ENCODE peak calls at places on chromosomes 16 and 17, in ten cellular contexts. One of them, this sample, is unnamed.

GRCh38 chr17:14270508-14270907 is 30.4 kb upstream of the HS3ST3B1 start:
- DNase-seq in AML-193: no peak
- DNase-seq in GM04504: no peak
- DNase-seq in EH: no peak
- DNase-seq in NCI-H460: no peak
- DNase-seq in mesothelial cell of epicardium: no peak
- DNase-seq in pancreas: no peak
- DNase-seq in ecto neural progenitor cell: no peak
- DNase-seq in gastrocnemius medialis: no peak
- DNase-seq in amniotic stem cell: no peak
- DNase-seq in this sample: no peak

GRCh38 chr17:29143894-29144293 is 36.3 kb downstream of the MYO18A start:
- DNase-seq in NCI-H460: peak
- DNase-seq in pancreas: no peak
- DNase-seq in EH: peak
- DNase-seq in gastrocnemius medialis: no peak
- DNase-seq in mesothelial cell of epicardium: no peak
- DNase-seq in GM04504: no peak
- DNase-seq in amniotic stem cell: no peak
- DNase-seq in ecto neural progenitor cell: no peak
- DNase-seq in AML-193: peak
- DNase-seq in this sample: no peak

GRCh38 chr17:4272213-4272975 is 8.6 kb upstream of the ANKFY1 start:
- DNase-seq in amniotic stem cell: no peak
- DNase-seq in pancreas: no peak
- DNase-seq in NCI-H460: no peak
- DNase-seq in mesothelial cell of epicardium: no peak
- DNase-seq in AML-193: no peak
- DNase-seq in ecto neural progenitor cell: no peak
- DNase-seq in EH: no peak
- DNase-seq in gastrocnemius medialis: peak
- DNase-seq in GM04504: no peak
- DNase-seq in this sample: no peak

GRCh38 chr17:40699880-40700279 is 3.7 kb downstream of the KRT24 start:
- DNase-seq in NCI-H460: no peak
- DNase-seq in EH: no peak
- DNase-seq in gastrocnemius medialis: no peak
- DNase-seq in AML-193: no peak
- DNase-seq in GM04504: no peak
- DNase-seq in ecto neural progenitor cell: no peak
- DNase-seq in amniotic stem cell: no peak
- DNase-seq in mesothelial cell of epicardium: no peak
- DNase-seq in pancreas: no peak
- DNase-seq in this sample: no peak

GRCh38 chr16:2009791-2010510 is at the start of gene ZNF598:
- DNase-seq in pancreas: peak
- DNase-seq in ecto neural progenitor cell: peak
- DNase-seq in GM04504: peak
- DNase-seq in AML-193: peak
- DNase-seq in amniotic stem cell: peak
- DNase-seq in NCI-H460: peak
- DNase-seq in EH: peak
- DNase-seq in mesothelial cell of epicardium: peak
- DNase-seq in gastrocnemius medialis: peak
- DNase-seq in this sample: peak

GRCh38 chr17:869067-869466 is 86.9 kb downstream of the MRM3 start:
- DNase-seq in pancreas: no peak
- DNase-seq in NCI-H460: no peak
- DNase-seq in mesothelial cell of epicardium: no peak
- DNase-seq in ecto neural progenitor cell: no peak
- DNase-seq in EH: peak
- DNase-seq in amniotic stem cell: no peak
- DNase-seq in GM04504: peak
- DNase-seq in gastrocnemius medialis: peak
- DNase-seq in AML-193: no peak
- DNase-seq in this sample: no peak

GRCh38 chr16:97822-98221 is 19.8 kb downstream of the MPG start:
- DNase-seq in pancreas: no peak
- DNase-seq in AML-193: no peak
- DNase-seq in mesothelial cell of epicardium: no peak
- DNase-seq in EH: peak
- DNase-seq in gastrocnemius medialis: no peak
- DNase-seq in ecto neural progenitor cell: no peak
- DNase-seq in GM04504: no peak
- DNase-seq in NCI-H460: no peak
- DNase-seq in amniotic stem cell: no peak
- DNase-seq in this sample: no peak

GRCh38 chr16:10888320-10888937 is 11.4 kb downstream of the CIITA start:
- DNase-seq in GM04504: no peak
- DNase-seq in mesothelial cell of epicardium: no peak
- DNase-seq in NCI-H460: no peak
- DNase-seq in EH: no peak
- DNase-seq in amniotic stem cell: no peak
- DNase-seq in ecto neural progenitor cell: no peak
- DNase-seq in pancreas: no peak
- DNase-seq in gastrocnemius medialis: no peak
- DNase-seq in AML-193: no peak
- DNase-seq in this sample: no peak

GRCh38 chr17:42744283-42744805 is 496 bp downstream of the EZH1 start:
- DNase-seq in AML-193: peak
- DNase-seq in EH: peak
- DNase-seq in NCI-H460: peak
- DNase-seq in gastrocnemius medialis: peak
- DNase-seq in mesothelial cell of epicardium: no peak
- DNase-seq in ecto neural progenitor cell: no peak
- DNase-seq in amniotic stem cell: peak
- DNase-seq in pancreas: peak
- DNase-seq in GM04504: peak
- DNase-seq in this sample: no peak

GRCh38 chr17:18167421-18167820 is 16.2 kb upstream of the ALKBH5 start:
- DNase-seq in pancreas: no peak
- DNase-seq in gastrocnemius medialis: no peak
- DNase-seq in mesothelial cell of epicardium: no peak
- DNase-seq in AML-193: no peak
- DNase-seq in GM04504: no peak
- DNase-seq in EH: no peak
- DNase-seq in ecto neural progenitor cell: no peak
- DNase-seq in NCI-H460: no peak
- DNase-seq in amniotic stem cell: no peak
- DNase-seq in this sample: no peak

GRCh38 chr16:73076291-73076959 is 28.5 kb upstream of the ZFHX3 start:
- DNase-seq in amniotic stem cell: no peak
- DNase-seq in GM04504: no peak
- DNase-seq in ecto neural progenitor cell: no peak
- DNase-seq in NCI-H460: no peak
- DNase-seq in pancreas: no peak
- DNase-seq in AML-193: no peak
- DNase-seq in EH: no peak
- DNase-seq in mesothelial cell of epicardium: no peak
- DNase-seq in gastrocnemius medialis: no peak
- DNase-seq in this sample: no peak

GRCh38 chr16:69522732-69523404 is 42.9 kb upstream of the NFAT5 start:
- DNase-seq in ecto neural progenitor cell: no peak
- DNase-seq in gastrocnemius medialis: no peak
- DNase-seq in GM04504: no peak
- DNase-seq in NCI-H460: no peak
- DNase-seq in amniotic stem cell: no peak
- DNase-seq in pancreas: no peak
- DNase-seq in AML-193: no peak
- DNase-seq in mesothelial cell of epicardium: no peak
- DNase-seq in EH: no peak
- DNase-seq in this sample: no peak

GRCh38 chr17:2989855-2990254 is 73.6 kb downstream of the OR1D5 start:
- DNase-seq in ecto neural progenitor cell: no peak
- DNase-seq in AML-193: no peak
- DNase-seq in mesothelial cell of epicardium: no peak
- DNase-seq in amniotic stem cell: no peak
- DNase-seq in EH: no peak
- DNase-seq in pancreas: no peak
- DNase-seq in NCI-H460: no peak
- DNase-seq in GM04504: no peak
- DNase-seq in gastrocnemius medialis: no peak
- DNase-seq in this sample: no peak

GRCh38 chr17:49201481-49201927 is 8.9 kb downstream of the GNGT2 start:
- DNase-seq in AML-193: no peak
- DNase-seq in GM04504: no peak
- DNase-seq in ecto neural progenitor cell: no peak
- DNase-seq in amniotic stem cell: no peak
- DNase-seq in EH: peak
- DNase-seq in gastrocnemius medialis: no peak
- DNase-seq in pancreas: no peak
- DNase-seq in mesothelial cell of epicardium: no peak
- DNase-seq in NCI-H460: no peak
- DNase-seq in this sample: peak

GRCh38 chr16:78292726-78293380 is 193.4 kb downstream of the WWOX start:
- DNase-seq in mesothelial cell of epicardium: no peak
- DNase-seq in GM04504: no peak
- DNase-seq in ecto neural progenitor cell: no peak
- DNase-seq in gastrocnemius medialis: no peak
- DNase-seq in amniotic stem cell: no peak
- DNase-seq in AML-193: no peak
- DNase-seq in EH: no peak
- DNase-seq in NCI-H460: no peak
- DNase-seq in pancreas: no peak
- DNase-seq in this sample: no peak

GRCh38 chr17:30961213-30962188 is 9.3 kb upstream of the RNF135 start:
- DNase-seq in NCI-H460: peak
- DNase-seq in GM04504: no peak
- DNase-seq in ecto neural progenitor cell: no peak
- DNase-seq in gastrocnemius medialis: no peak
- DNase-seq in AML-193: no peak
- DNase-seq in amniotic stem cell: no peak
- DNase-seq in mesothelial cell of epicardium: no peak
- DNase-seq in pancreas: no peak
- DNase-seq in EH: peak
- DNase-seq in this sample: no peak

GRCh38 chr16:50096791-50097190 is 31.0 kb downstream of the HEATR3 start:
- DNase-seq in EH: peak
- DNase-seq in amniotic stem cell: peak
- DNase-seq in mesothelial cell of epicardium: no peak
- DNase-seq in GM04504: peak
- DNase-seq in ecto neural progenitor cell: no peak
- DNase-seq in NCI-H460: no peak
- DNase-seq in pancreas: no peak
- DNase-seq in gastrocnemius medialis: no peak
- DNase-seq in AML-193: no peak
- DNase-seq in this sample: no peak

GRCh38 chr16:56683424-56684162 is 1.3 kb downstream of the MT1X start:
- DNase-seq in amniotic stem cell: no peak
- DNase-seq in pancreas: peak
- DNase-seq in mesothelial cell of epicardium: no peak
- DNase-seq in gastrocnemius medialis: no peak
- DNase-seq in AML-193: no peak
- DNase-seq in EH: no peak
- DNase-seq in ecto neural progenitor cell: no peak
- DNase-seq in GM04504: no peak
- DNase-seq in NCI-H460: no peak
- DNase-seq in this sample: no peak

GRCh38 chr17:7716901-7717755 is at the start of gene DNAH2:
- DNase-seq in GM04504: peak
- DNase-seq in AML-193: peak
- DNase-seq in ecto neural progenitor cell: peak
- DNase-seq in gastrocnemius medialis: peak
- DNase-seq in pancreas: peak
- DNase-seq in EH: peak
- DNase-seq in amniotic stem cell: peak
- DNase-seq in mesothelial cell of epicardium: peak
- DNase-seq in NCI-H460: peak
- DNase-seq in this sample: peak

GRCh38 chr17:81039096-81039495 is 4.1 kb downstream of the BAIAP2 start:
- DNase-seq in GM04504: no peak
- DNase-seq in amniotic stem cell: no peak
- DNase-seq in gastrocnemius medialis: no peak
- DNase-seq in NCI-H460: no peak
- DNase-seq in mesothelial cell of epicardium: no peak
- DNase-seq in AML-193: no peak
- DNase-seq in EH: no peak
- DNase-seq in pancreas: peak
- DNase-seq in ecto neural progenitor cell: no peak
- DNase-seq in this sample: no peak

GRCh38 chr16:64092284-64092683 is 1029.6 kb downstream of the CDH11 start:
- DNase-seq in EH: peak
- DNase-seq in AML-193: no peak
- DNase-seq in gastrocnemius medialis: no peak
- DNase-seq in NCI-H460: no peak
- DNase-seq in amniotic stem cell: peak
- DNase-seq in ecto neural progenitor cell: no peak
- DNase-seq in pancreas: no peak
- DNase-seq in GM04504: peak
- DNase-seq in mesothelial cell of epicardium: no peak
- DNase-seq in this sample: peak

GRCh38 chr17:45440161-45440859 is 7.6 kb upstream of the ARHGAP27 start:
- DNase-seq in ecto neural progenitor cell: no peak
- DNase-seq in EH: no peak
- DNase-seq in gastrocnemius medialis: no peak
- DNase-seq in amniotic stem cell: no peak
- DNase-seq in mesothelial cell of epicardium: no peak
- DNase-seq in AML-193: no peak
- DNase-seq in GM04504: no peak
- DNase-seq in pancreas: no peak
- DNase-seq in NCI-H460: no peak
- DNase-seq in this sample: no peak

GRCh38 chr16:28191364-28191985 is 20.3 kb downstream of the XPO6 start:
- DNase-seq in EH: no peak
- DNase-seq in pancreas: no peak
- DNase-seq in NCI-H460: no peak
- DNase-seq in amniotic stem cell: no peak
- DNase-seq in mesothelial cell of epicardium: no peak
- DNase-seq in AML-193: no peak
- DNase-seq in gastrocnemius medialis: no peak
- DNase-seq in ecto neural progenitor cell: no peak
- DNase-seq in GM04504: no peak
- DNase-seq in this sample: no peak

GRCh38 chr16:4059969-4060368 is 56.3 kb downstream of the ADCY9 start:
- DNase-seq in pancreas: no peak
- DNase-seq in mesothelial cell of epicardium: no peak
- DNase-seq in AML-193: no peak
- DNase-seq in EH: no peak
- DNase-seq in GM04504: no peak
- DNase-seq in NCI-H460: no peak
- DNase-seq in amniotic stem cell: no peak
- DNase-seq in ecto neural progenitor cell: no peak
- DNase-seq in gastrocnemius medialis: no peak
- DNase-seq in this sample: no peak

GRCh38 chr16:89042711-89043551 is 50.7 kb upstream of the ACSF3 start:
- DNase-seq in GM04504: no peak
- DNase-seq in amniotic stem cell: no peak
- DNase-seq in ecto neural progenitor cell: no peak
- DNase-seq in NCI-H460: no peak
- DNase-seq in gastrocnemius medialis: no peak
- DNase-seq in AML-193: no peak
- DNase-seq in pancreas: peak
- DNase-seq in mesothelial cell of epicardium: no peak
- DNase-seq in EH: no peak
- DNase-seq in this sample: no peak

GRCh38 chr16:85157813-85158701 is 45.8 kb upstream of the CIBAR2 start:
- DNase-seq in gastrocnemius medialis: no peak
- DNase-seq in ecto neural progenitor cell: peak
- DNase-seq in GM04504: no peak
- DNase-seq in NCI-H460: no peak
- DNase-seq in mesothelial cell of epicardium: no peak
- DNase-seq in AML-193: no peak
- DNase-seq in pancreas: no peak
- DNase-seq in EH: peak
- DNase-seq in amniotic stem cell: no peak
- DNase-seq in this sample: no peak

GRCh38 chr17:38749222-38750043 is 1.3 kb upstream of the PCGF2 start:
- DNase-seq in EH: peak
- DNase-seq in pancreas: peak
- DNase-seq in mesothelial cell of epicardium: no peak
- DNase-seq in amniotic stem cell: no peak
- DNase-seq in NCI-H460: peak
- DNase-seq in AML-193: no peak
- DNase-seq in GM04504: no peak
- DNase-seq in gastrocnemius medialis: peak
- DNase-seq in ecto neural progenitor cell: peak
- DNase-seq in this sample: no peak

GRCh38 chr16:81601008-81601428 is 156.4 kb downstream of the CMIP start:
- DNase-seq in AML-193: no peak
- DNase-seq in pancreas: no peak
- DNase-seq in NCI-H460: no peak
- DNase-seq in EH: peak
- DNase-seq in amniotic stem cell: no peak
- DNase-seq in gastrocnemius medialis: no peak
- DNase-seq in ecto neural progenitor cell: no peak
- DNase-seq in mesothelial cell of epicardium: no peak
- DNase-seq in GM04504: no peak
- DNase-seq in this sample: no peak